ENCODE peak calls at places on chromosomes 5 and 9, in four cellular contexts. K is ovary, N is ascending aorta, P is heart right ventricle. I is an unnamed sample.

GRCh38 chr5:9557696-9558095 is 11.8 kb upstream of the SEMA5A start:
- DNase-seq in K (no peak), N (no peak), P (no peak), I (no peak)

GRCh38 chr5:137370511-137371071 is 128.5 kb downstream of the SPOCK1 start:
- DNase-seq in K (no peak), N (no peak), P (no peak), I (no peak)

GRCh38 chr9:74006935-74007334 is 490.2 kb upstream of the RORB start:
- DNase-seq in K (no peak), N (no peak), P (no peak), I (no peak)

GRCh38 chr9:135242406-135242805 is 154.9 kb downstream of the OLFM1 start:
- DNase-seq in K (no peak), N (no peak), P (no peak), I (no peak)

GRCh38 chr5:76960004-76960625 is 7.3 kb downstream of the CRHBP start:
- DNase-seq in K (no peak), N (no peak), P (no peak), I (no peak)

GRCh38 chr9:116174347-116174746 is 20.8 kb downstream of the PAPPA start:
- DNase-seq in K (no peak), N (no peak), P (no peak), I (no peak)

GRCh38 chr5:14572384-14572783 is 9.2 kb upstream of the OTULINL start:
- DNase-seq in K (no peak), N (no peak), P (no peak), I (no peak)

GRCh38 chr5:14809369-14810144 is 62.0 kb downstream of the ANKH start:
- DNase-seq in K (no peak), N (peak; percentile 89), P (peak; percentile 66), I (no peak)

GRCh38 chr9:16870606-16871357 is at the start of gene BNC2:
- DNase-seq in K (peak; percentile 76), N (peak; percentile 77), P (peak; percentile 24), I (peak; percentile 65)

GRCh38 chr9:133101356-133102189 is 19.5 kb downstream of the RALGDS start:
- DNase-seq in K (no peak), N (no peak), P (no peak), I (no peak)

GRCh38 chr5:179275941-179276837 is 69.1 kb downstream of the ADAMTS2 start:
- DNase-seq in K (peak; percentile 89), N (peak; percentile 92), P (peak; percentile 52), I (peak; percentile 28)

GRCh38 chr9:88322906-88323566 is 65.2 kb upstream of the SPIN1 start:
- DNase-seq in K (no peak), N (no peak), P (peak; percentile 6), I (no peak)

GRCh38 chr5:5483880-5484595 is 61.6 kb downstream of the ICE1 start:
- DNase-seq in K (no peak), N (no peak), P (no peak), I (no peak)

GRCh38 chr9:104334549-104334948 is 169.5 kb upstream of the OR13F1 start:
- DNase-seq in K (no peak), N (no peak), P (no peak), I (no peak)

GRCh38 chr9:86549434-86549833 is 195.2 kb upstream of the TUT7 start:
- DNase-seq in K (no peak), N (no peak), P (no peak), I (no peak)

GRCh38 chr5:135880278-135880677 is 15.4 kb downstream of the IL9 start:
- DNase-seq in K (no peak), N (peak; percentile 25), P (no peak), I (no peak)

GRCh38 chr9:581673-582497 is 259.6 kb upstream of the DMRT1 start:
- DNase-seq in K (no peak), N (no peak), P (no peak), I (peak; percentile 55)

GRCh38 chr5:135140805-135141204 is 106.8 kb upstream of the PITX1 start:
- DNase-seq in K (no peak), N (peak; percentile 70), P (no peak), I (no peak)

GRCh38 chr5:54226215-54226614 is 84.2 kb downstream of the ARL15 start:
- DNase-seq in K (no peak), N (no peak), P (no peak), I (no peak)

GRCh38 chr9:84851935-84852585 is 182.5 kb downstream of the NTRK2 start:
- DNase-seq in K (no peak), N (peak; percentile 84), P (peak; percentile 66), I (peak; percentile 39)

GRCh38 chr9:93261281-93261680 is 77.3 kb downstream of the WNK2 start:
- DNase-seq in K (no peak), N (peak; percentile 35), P (no peak), I (peak; percentile 45)

GRCh38 chr5:113382736-113383135 is 52.1 kb downstream of the TSSK1B start:
- DNase-seq in K (no peak), N (no peak), P (no peak), I (no peak)

GRCh38 chr9:34380034-34380510 is 3.4 kb upstream of the MYORG start:
- DNase-seq in K (no peak), N (no peak), P (no peak), I (no peak)
- H3K4me1 ChIP-seq in K (peaks cover 14% of the 10 kb centered on the region), N (peaks cover 7% of the 10 kb centered on the region), P (peaks cover 51% of the 10 kb centered on the region), I (peaks cover 7% of the 10 kb centered on the region)

DNA sequence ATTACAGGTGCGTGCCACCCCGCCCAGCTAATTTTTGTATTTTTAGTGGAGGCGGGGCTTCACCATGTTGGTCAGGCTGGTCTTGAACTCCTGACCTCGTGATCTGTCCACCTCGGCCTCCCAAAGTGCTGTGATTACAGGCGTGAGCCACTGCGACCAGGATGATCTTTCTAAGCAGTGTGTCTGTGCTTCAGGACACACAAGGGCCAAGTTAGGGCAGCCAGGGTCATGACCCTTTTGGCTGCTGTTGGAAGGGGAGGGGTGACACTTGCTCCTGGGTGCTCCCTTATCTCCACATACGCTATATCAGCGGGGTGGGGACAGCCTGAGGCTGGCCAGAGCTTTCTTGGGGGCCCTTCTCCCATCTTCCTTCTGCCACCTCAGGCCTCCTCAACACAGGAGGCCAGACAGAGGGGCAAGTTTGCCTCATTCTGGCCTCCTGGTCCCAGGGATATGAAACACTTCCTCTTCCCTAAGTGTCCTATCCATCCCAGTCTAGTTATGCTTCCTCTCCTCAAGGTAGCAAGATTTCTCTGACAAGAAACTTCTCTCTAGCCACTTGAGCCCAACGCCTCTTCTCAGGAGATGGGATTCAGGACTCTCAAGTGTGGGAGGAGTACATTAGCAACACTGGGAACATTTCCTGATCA is 1.9 kb upstream of the ZNF79 start:
- DNase-seq in K (no peak), N (no peak), P (no peak), I (no peak)
- H3K4me1 ChIP-seq in K (peaks cover 11% of the 10 kb centered on the region), N (peaks cover 7% of the 10 kb centered on the region), P (peaks cover 45% of the 10 kb centered on the region), I (no peaks in the 10 kb centered on the region)

DNA sequence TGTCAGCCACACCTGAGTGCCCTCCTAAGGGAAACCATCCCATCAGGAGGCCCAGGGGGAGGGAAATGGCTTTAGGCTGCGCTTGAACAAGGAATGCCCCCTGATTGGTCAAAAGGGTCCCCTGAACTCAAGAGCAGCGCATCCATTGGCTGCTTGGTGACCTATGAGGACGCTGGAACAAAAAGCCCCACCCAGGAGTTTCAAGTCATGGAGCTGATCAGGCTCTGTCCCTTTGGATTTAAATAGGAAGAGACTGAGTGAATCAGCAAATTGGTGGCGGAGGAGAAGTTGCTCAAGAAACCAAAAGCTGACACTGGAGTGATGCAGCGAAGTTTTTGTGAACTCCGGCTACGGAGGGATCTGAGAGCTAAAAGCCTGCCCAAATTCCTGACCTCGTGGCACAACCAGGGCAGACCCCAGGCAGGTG is 66.7 kb downstream of the SMIM23 start:
- DNase-seq in K (no peak), N (no peak), P (no peak), I (no peak)
- H3K4me1 ChIP-seq in K (no peaks in the 10 kb centered on the region), N (no peaks in the 10 kb centered on the region), P (peaks cover 15% of the 10 kb centered on the region), I (no peaks in the 10 kb centered on the region)

GRCh38 chr5:43996221-43996620 is 393.0 kb downstream of the FGF10 start:
- DNase-seq in K (no peak), N (no peak), P (no peak), I (no peak)
- H3K4me1 ChIP-seq in K (peaks cover 6% of the 10 kb centered on the region), N (peaks cover 4% of the 10 kb centered on the region), P (no peaks in the 10 kb centered on the region), I (peaks cover 29% of the 10 kb centered on the region)

GRCh38 chr5:59125961-59126360 is 543.1 kb downstream of the RAB3C start:
- DNase-seq in K (no peak), N (no peak), P (no peak), I (no peak)

GRCh38 chr5:59126665-59127354 is 543.9 kb downstream of the RAB3C start:
- DNase-seq in K (no peak), N (no peak), P (no peak), I (no peak)

GRCh38 chr5:59119480-59119879 is 536.6 kb downstream of the RAB3C start:
- DNase-seq in K (no peak), N (no peak), P (no peak), I (no peak)

GRCh38 chr5:59124983-59125960 is 542.4 kb downstream of the RAB3C start:
- DNase-seq in K (no peak), N (no peak), P (peak; percentile 11), I (no peak)

GRCh38 chr5:59123595-59124561 is 541.0 kb downstream of the RAB3C start:
- DNase-seq in K (no peak), N (no peak), P (no peak), I (no peak)
- H3K4me1 ChIP-seq in K (no peaks in the 10 kb centered on the region), N (no peaks in the 10 kb centered on the region), P (peaks cover 53% of the 10 kb centered on the region), I (peaks cover 7% of the 10 kb centered on the region)

GRCh38 chr5:175098301-175098700 is 345.7 kb downstream of the DRD1 start:
- DNase-seq in K (no peak), N (no peak), P (no peak), I (no peak)
- H3K4me1 ChIP-seq in K (no peaks in the 10 kb centered on the region), N (no peaks in the 10 kb centered on the region), P (no peaks in the 10 kb centered on the region), I (no peaks in the 10 kb centered on the region)

GRCh38 chr5:50687548-50687947 is 21.1 kb downstream of the PARP8 start:
- DNase-seq in K (no peak), N (no peak), P (no peak), I (no peak)
- H3K4me1 ChIP-seq in K (no peaks in the 10 kb centered on the region), N (no peaks in the 10 kb centered on the region), P (peaks cover 33% of the 10 kb centered on the region), I (peaks cover 4% of the 10 kb centered on the region)

GRCh38 chr9:124003636-124004349 is 7.8 kb upstream of the LHX2 start:
- DNase-seq in K (no peak), N (no peak), P (no peak), I (no peak)
- H3K4me1 ChIP-seq in K (no peaks in the 10 kb centered on the region), N (no peaks in the 10 kb centered on the region), P (peaks cover 16% of the 10 kb centered on the region), I (peaks cover 8% of the 10 kb centered on the region)

GRCh38 chr9:121737481-121737931 is 86.1 kb downstream of the DAB2IP start:
- DNase-seq in K (no peak), N (no peak), P (no peak), I (no peak)
- H3K4me1 ChIP-seq in K (peaks cover 45% of the 10 kb centered on the region), N (peaks cover 32% of the 10 kb centered on the region), P (peaks cover 97% of the 10 kb centered on the region), I (peaks cover 18% of the 10 kb centered on the region)

I was measured in pancreas.